ENCODE peak calls at places on chromosomes 1 and 21, in six cellular contexts. Q, F, O, B, Z and L are unnamed samples.

GRCh38 chr1:156157974-156158373 is 4.6 kb downstream of the SEMA4A start:
- DNase-seq in Q (no peak), F (no peak), O (no peak), B (no peak), Z (no peak), L (no peak)

GRCh38 chr1:93616996-93617669 is 64.5 kb downstream of the BCAR3 start:
- DNase-seq in Q (no peak), F (no peak), O (peak; percentile 61), B (no peak), Z (peak; percentile 77), L (no peak)

GRCh38 chr1:206047271-206047670 is 5.7 kb upstream of the RHEX start:
- DNase-seq in Q (no peak), F (no peak), O (no peak), B (no peak), Z (no peak), L (no peak)

GRCh38 chr1:196875935-196876334 is 11.9 kb upstream of the CFHR4 start:
- DNase-seq in Q (no peak), F (no peak), O (no peak), B (no peak), Z (no peak), L (no peak)

GRCh38 chr1:162391790-162392563 is 10.4 kb downstream of the C1orf226 start:
- DNase-seq in Q (peak; percentile 60), F (no peak), O (no peak), B (no peak), Z (peak; percentile 12), L (no peak)

GRCh38 chr1:40075251-40075650 is 21.8 kb downstream of the PPT1 start:
- DNase-seq in Q (no peak), F (no peak), O (no peak), B (no peak), Z (no peak), L (no peak)

GRCh38 chr1:8464987-8465386 is 147.1 kb downstream of the SLC45A1 start:
- DNase-seq in Q (no peak), F (no peak), O (no peak), B (no peak), Z (no peak), L (no peak)

GRCh38 chr1:56934400-56935080 is 31.3 kb downstream of the C8B start:
- DNase-seq in Q (peak; percentile 52), F (no peak), O (no peak), B (no peak), Z (no peak), L (no peak)

GRCh38 chr21:41373769-41374168 is 11.9 kb downstream of the MX2 start:
- DNase-seq in Q (peak; percentile 21), F (no peak), O (no peak), B (no peak), Z (no peak), L (no peak)

GRCh38 chr1:52403566-52404115 is 582 bp downstream of the ORC1 start:
- DNase-seq in Q (peak; percentile 84), F (no peak), O (no peak), B (peak; percentile 51), Z (no peak), L (peak; percentile 26)

GRCh38 chr1:198678301-198678836 is 39.5 kb downstream of the PTPRC start:
- DNase-seq in Q (no peak), F (no peak), O (no peak), B (no peak), Z (no peak), L (peak; percentile 56)

GRCh38 chr1:54745274-54745673 is 19.0 kb downstream of the PARS2 start:
- DNase-seq in Q (no peak), F (no peak), O (no peak), B (no peak), Z (no peak), L (no peak)

GRCh38 chr1:101293461-101294045 is 56.7 kb downstream of the S1PR1 start:
- DNase-seq in Q (no peak), F (no peak), O (no peak), B (no peak), Z (no peak), L (peak; percentile 65)

GRCh38 chr1:113928129-113928949 is 785 bp upstream of the HIPK1 start:
- DNase-seq in Q (no peak), F (no peak), O (no peak), B (no peak), Z (no peak), L (no peak)

GRCh38 chr1:222369991-222370910 is 177.7 kb downstream of the HHIPL2 start:
- DNase-seq in Q (no peak), F (no peak), O (no peak), B (no peak), Z (no peak), L (no peak)

GRCh38 chr1:114457675-114458074 is 53.3 kb downstream of the TRIM33 start:
- DNase-seq in Q (no peak), F (no peak), O (no peak), B (no peak), Z (no peak), L (no peak)

GRCh38 chr1:168178638-168179410 is at the start of gene TIPRL:
- DNase-seq in Q (peak; percentile 99), F (peak; percentile 94), O (peak; percentile 97), B (peak; percentile 96), Z (peak; percentile 97), L (peak; percentile 86)

GRCh38 chr1:84353665-84354064 is 44.6 kb upstream of the DNASE2B start:
- DNase-seq in Q (no peak), F (no peak), O (no peak), B (no peak), Z (no peak), L (no peak)

GRCh38 chr1:115606305-115606704 is 35.5 kb upstream of the VANGL1 start:
- DNase-seq in Q (no peak), F (no peak), O (no peak), B (no peak), Z (no peak), L (no peak)

GRCh38 chr1:43217747-43218146 is 45.6 kb downstream of the CFAP57 start:
- DNase-seq in Q (no peak), F (no peak), O (no peak), B (no peak), Z (no peak), L (no peak)

GRCh38 chr1:228072658-228073043 is 9.9 kb upstream of the ARF1 start:
- DNase-seq in Q (no peak), F (no peak), O (no peak), B (no peak), Z (no peak), L (no peak)

GRCh38 chr1:2091611-2092604 is 41.7 kb downstream of the PRKCZ start:
- DNase-seq in Q (peak; percentile 92), F (peak; percentile 25), O (peak; percentile 69), B (peak; percentile 83), Z (no peak), L (peak; percentile 28)